ENCODE peak calls at places on chromosomes 2 and 18, in seven cellular contexts. One of them, this sample, is unnamed.

GRCh38 chr18:21439453-21439852 is 161.1 kb downstream of the ESCO1 start:
- DNase-seq in aorta: no peak
- DNase-seq in ovary: no peak
- DNase-seq in NCI-H526: no peak
- DNase-seq in RKO: peak
- DNase-seq in stimulated activated naive CD8-positive, alpha-beta T cell treated with anti-CD3 and anti-CD28 coated beads, Interleukin-15, amount 100 ng/mL, for 72 hours: no peak
- DNase-seq in GM23248: peak
- DNase-seq in this sample: no peak

GRCh38 chr2:234806818-234807217 is 145.0 kb upstream of the SH3BP4 start:
- DNase-seq in aorta: no peak
- DNase-seq in ovary: no peak
- DNase-seq in NCI-H526: no peak
- DNase-seq in RKO: no peak
- DNase-seq in stimulated activated naive CD8-positive, alpha-beta T cell treated with anti-CD3 and anti-CD28 coated beads, Interleukin-15, amount 100 ng/mL, for 72 hours: no peak
- DNase-seq in GM23248: no peak
- DNase-seq in this sample: no peak

GRCh38 chr2:12081481-12082210 is 335.2 kb downstream of the LPIN1 start:
- DNase-seq in aorta: no peak
- DNase-seq in ovary: no peak
- DNase-seq in NCI-H526: no peak
- DNase-seq in RKO: peak
- DNase-seq in stimulated activated naive CD8-positive, alpha-beta T cell treated with anti-CD3 and anti-CD28 coated beads, Interleukin-15, amount 100 ng/mL, for 72 hours: no peak
- DNase-seq in GM23248: peak
- DNase-seq in this sample: no peak

GRCh38 chr2:9775999-9776685 is 67.1 kb upstream of the TAF1B start:
- DNase-seq in aorta: no peak
- DNase-seq in ovary: no peak
- DNase-seq in NCI-H526: no peak
- DNase-seq in RKO: no peak
- DNase-seq in stimulated activated naive CD8-positive, alpha-beta T cell treated with anti-CD3 and anti-CD28 coated beads, Interleukin-15, amount 100 ng/mL, for 72 hours: no peak
- DNase-seq in GM23248: no peak
- DNase-seq in this sample: peak

GRCh38 chr2:149719695-149720094 is 132.1 kb upstream of the MMADHC start:
- DNase-seq in aorta: no peak
- DNase-seq in ovary: no peak
- DNase-seq in NCI-H526: no peak
- DNase-seq in RKO: no peak
- DNase-seq in stimulated activated naive CD8-positive, alpha-beta T cell treated with anti-CD3 and anti-CD28 coated beads, Interleukin-15, amount 100 ng/mL, for 72 hours: no peak
- DNase-seq in GM23248: peak
- DNase-seq in this sample: no peak

GRCh38 chr18:40866013-40866644 is 1088.9 kb upstream of the PIK3C3 start:
- DNase-seq in aorta: no peak
- DNase-seq in ovary: no peak
- DNase-seq in NCI-H526: no peak
- DNase-seq in RKO: peak
- DNase-seq in stimulated activated naive CD8-positive, alpha-beta T cell treated with anti-CD3 and anti-CD28 coated beads, Interleukin-15, amount 100 ng/mL, for 72 hours: no peak
- DNase-seq in GM23248: peak
- DNase-seq in this sample: no peak

GRCh38 chr2:238203104-238203972 is at the start of gene ILKAP:
- DNase-seq in aorta: peak
- DNase-seq in ovary: peak
- DNase-seq in NCI-H526: peak
- DNase-seq in RKO: peak
- DNase-seq in stimulated activated naive CD8-positive, alpha-beta T cell treated with anti-CD3 and anti-CD28 coated beads, Interleukin-15, amount 100 ng/mL, for 72 hours: peak
- DNase-seq in GM23248: peak
- DNase-seq in this sample: peak

GRCh38 chr2:157822993-157823392 is 53.1 kb downstream of the ACVR1 start:
- DNase-seq in aorta: no peak
- DNase-seq in ovary: no peak
- DNase-seq in NCI-H526: no peak
- DNase-seq in RKO: no peak
- DNase-seq in stimulated activated naive CD8-positive, alpha-beta T cell treated with anti-CD3 and anti-CD28 coated beads, Interleukin-15, amount 100 ng/mL, for 72 hours: no peak
- DNase-seq in GM23248: peak
- DNase-seq in this sample: no peak

GRCh38 chr2:195252018-195252417 is 405.0 kb upstream of the SLC39A10 start:
- DNase-seq in aorta: no peak
- DNase-seq in ovary: no peak
- DNase-seq in NCI-H526: no peak
- DNase-seq in RKO: no peak
- DNase-seq in stimulated activated naive CD8-positive, alpha-beta T cell treated with anti-CD3 and anti-CD28 coated beads, Interleukin-15, amount 100 ng/mL, for 72 hours: no peak
- DNase-seq in GM23248: no peak
- DNase-seq in this sample: no peak

GRCh38 chr2:135182190-135182589 is 130.1 kb downstream of the RAB3GAP1 start:
- DNase-seq in aorta: no peak
- DNase-seq in ovary: no peak
- DNase-seq in NCI-H526: no peak
- DNase-seq in RKO: no peak
- DNase-seq in stimulated activated naive CD8-positive, alpha-beta T cell treated with anti-CD3 and anti-CD28 coated beads, Interleukin-15, amount 100 ng/mL, for 72 hours: no peak
- DNase-seq in GM23248: no peak
- DNase-seq in this sample: no peak

GRCh38 chr2:26469092-26469710 is 8.7 kb downstream of the OTOF start:
- DNase-seq in aorta: peak
- DNase-seq in ovary: no peak
- DNase-seq in NCI-H526: peak
- DNase-seq in RKO: peak
- DNase-seq in stimulated activated naive CD8-positive, alpha-beta T cell treated with anti-CD3 and anti-CD28 coated beads, Interleukin-15, amount 100 ng/mL, for 72 hours: peak
- DNase-seq in GM23248: peak
- DNase-seq in this sample: peak

GRCh38 chr2:66324924-66325583 is 109.9 kb upstream of the MEIS1 start:
- DNase-seq in aorta: no peak
- DNase-seq in ovary: no peak
- DNase-seq in NCI-H526: no peak
- DNase-seq in RKO: no peak
- DNase-seq in stimulated activated naive CD8-positive, alpha-beta T cell treated with anti-CD3 and anti-CD28 coated beads, Interleukin-15, amount 100 ng/mL, for 72 hours: no peak
- DNase-seq in GM23248: no peak
- DNase-seq in this sample: no peak

GRCh38 chr18:68262697-68263293 is 452.1 kb downstream of the TMX3 start:
- DNase-seq in aorta: no peak
- DNase-seq in ovary: no peak
- DNase-seq in NCI-H526: no peak
- DNase-seq in RKO: peak
- DNase-seq in stimulated activated naive CD8-positive, alpha-beta T cell treated with anti-CD3 and anti-CD28 coated beads, Interleukin-15, amount 100 ng/mL, for 72 hours: no peak
- DNase-seq in GM23248: peak
- DNase-seq in this sample: no peak

GRCh38 chr2:157194844-157195243 is 62.7 kb upstream of the GALNT5 start:
- DNase-seq in aorta: no peak
- DNase-seq in ovary: no peak
- DNase-seq in NCI-H526: no peak
- DNase-seq in RKO: no peak
- DNase-seq in stimulated activated naive CD8-positive, alpha-beta T cell treated with anti-CD3 and anti-CD28 coated beads, Interleukin-15, amount 100 ng/mL, for 72 hours: no peak
- DNase-seq in GM23248: peak
- DNase-seq in this sample: no peak

GRCh38 chr2:195280024-195280423 is 377.0 kb upstream of the SLC39A10 start:
- DNase-seq in aorta: no peak
- DNase-seq in ovary: no peak
- DNase-seq in NCI-H526: no peak
- DNase-seq in RKO: no peak
- DNase-seq in stimulated activated naive CD8-positive, alpha-beta T cell treated with anti-CD3 and anti-CD28 coated beads, Interleukin-15, amount 100 ng/mL, for 72 hours: no peak
- DNase-seq in GM23248: no peak
- DNase-seq in this sample: no peak

GRCh38 chr18:79479761-79480161 is 84.0 kb downstream of the NFATC1 start:
- DNase-seq in aorta: peak
- DNase-seq in ovary: peak
- DNase-seq in NCI-H526: no peak
- DNase-seq in RKO: no peak
- DNase-seq in stimulated activated naive CD8-positive, alpha-beta T cell treated with anti-CD3 and anti-CD28 coated beads, Interleukin-15, amount 100 ng/mL, for 72 hours: no peak
- DNase-seq in GM23248: no peak
- DNase-seq in this sample: peak

GRCh38 chr2:49901202-49901865 is 747.0 kb upstream of the FSHR start:
- DNase-seq in aorta: no peak
- DNase-seq in ovary: no peak
- DNase-seq in NCI-H526: no peak
- DNase-seq in RKO: no peak
- DNase-seq in stimulated activated naive CD8-positive, alpha-beta T cell treated with anti-CD3 and anti-CD28 coated beads, Interleukin-15, amount 100 ng/mL, for 72 hours: no peak
- DNase-seq in GM23248: no peak
- DNase-seq in this sample: no peak